ENCODE peak calls at places on chromosomes 12 and 14, in eight cellular contexts. Y is hepatic stellate cell; P is stimulated activated CD4-positive, alpha-beta T cell treated with anti-CD3 and anti-CD28 coated beads, Interleukin-2, amount 100 ng/mL, for 48 hours; R is C1 segment of cervical spinal cord; Q is astrocyte; G is foreskin melanocyte; K is IMR-90; I is WTC11. W is an unnamed sample.

GRCh38 chr12:6917491-6918231 is 3.3 kb downstream of the ENO2 start:
- DNase-seq in Y (no peak), P (no peak), R (no peak), Q (peak), G (no peak), K (peak), I (no peak), W (no peak)

GRCh38 chr12:100643246-100643645 is 69.8 kb downstream of the GAS2L3 start:
- DNase-seq in Y (no peak), P (no peak), R (no peak), Q (no peak), G (no peak), K (no peak), I (no peak), W (no peak)

GRCh38 chr14:65287264-65288131 is 125.0 kb upstream of the FUT8 start:
- DNase-seq in Y (no peak), P (peak), R (no peak), Q (no peak), G (no peak), K (no peak), I (no peak), W (no peak)

GRCh38 chr12:88895634-88896033 is 315.4 kb upstream of the KITLG start:
- DNase-seq in Y (no peak), P (no peak), R (no peak), Q (no peak), G (no peak), K (peak), I (no peak), W (no peak)

GRCh38 chr12:118238888-118239287 is 103.0 kb downstream of the PEBP1 start:
- DNase-seq in Y (no peak), P (no peak), R (no peak), Q (no peak), G (no peak), K (no peak), I (no peak), W (no peak)

GRCh38 chr12:91818236-91819131 is 327.2 kb downstream of the BTG1 start:
- DNase-seq in Y (no peak), P (no peak), R (no peak), Q (peak), G (no peak), K (no peak), I (no peak), W (no peak)

GRCh38 chr12:113899042-113899843 is 66.9 kb downstream of the RBM19 start:
- DNase-seq in Y (no peak), P (no peak), R (no peak), Q (no peak), G (no peak), K (no peak), I (no peak), W (no peak)

GRCh38 chr12:29164477-29165163 is 15.5 kb downstream of the FAR2 start:
- DNase-seq in Y (peak), P (no peak), R (no peak), Q (peak), G (peak), K (peak), I (no peak), W (no peak)

GRCh38 chr12:132375747-132376463 is 46.5 kb upstream of the GALNT9 start:
- DNase-seq in Y (no peak), P (no peak), R (no peak), Q (no peak), G (no peak), K (no peak), I (no peak), W (no peak)

GRCh38 chr12:2114071-2114470 is 61.3 kb downstream of the CACNA1C start:
- DNase-seq in Y (no peak), P (no peak), R (no peak), Q (no peak), G (no peak), K (no peak), I (no peak), W (no peak)